ENCODE peak calls at places on chromosomes 1 and 21, in five cellular contexts. M is IMR-90, P is H9, T is mesendoderm, D is H1. K is an unnamed sample. For H3K4me1, the result is how much of the 10 kb centered on the place peaks cover.

GRCh38 chr1:65174585-65174984 is 26.6 kb downstream of the AK4 start:
- DNase-seq in M (peak), D (no peak), T (no peak), P (no peak), K (peak)

GRCh38 chr21:33794586-33794985 is 121.0 kb downstream of the ATP5PO start:
- DNase-seq in M (no peak), P (peak), D (no peak), T (no peak), K (no peak)

GRCh38 chr1:39195166-39196111 is 9.1 kb upstream of the MACF1 start:
- DNase-seq in P (no peak), D (no peak), M (peak), T (no peak), K (peak)

GRCh38 chr1:226685196-226685820 is 53.8 kb downstream of the ITPKB start:
- DNase-seq in P (no peak), T (no peak), M (no peak), D (no peak), K (no peak)

GRCh38 chr1:58968360-58968952 is 184.6 kb upstream of the JUN start:
- DNase-seq in M (peak), T (no peak), D (no peak), P (no peak), K (peak)

GRCh38 chr1:37811027-37811655 is 3.1 kb upstream of the YRDC start:
- DNase-seq in D (peak), T (peak), M (peak), P (peak), K (peak)

GRCh38 chr1:51616903-51617708 is at the start of gene OSBPL9:
- DNase-seq in P (peak), D (peak), M (peak), T (peak), K (peak)

GRCh38 chr1:230123280-230124186 is 56.5 kb downstream of the GALNT2 start:
- DNase-seq in D (no peak), T (no peak), M (peak), P (no peak), K (peak)

GRCh38 chr1:113899101-113899500 is 5.5 kb downstream of the AP4B1 start:
- DNase-seq in T (no peak), D (no peak), M (peak), P (no peak), K (no peak)

GRCh38 chr1:203610061-203610460 is 16.6 kb upstream of the ATP2B4 start:
- DNase-seq in M (no peak), P (no peak), D (no peak), T (no peak), K (no peak)

GRCh38 chr1:117396074-117396473 is 28.8 kb downstream of the MAN1A2 start:
- DNase-seq in P (no peak), D (no peak), M (no peak), T (no peak), K (no peak)

GRCh38 chr1:55955237-55955636 is 624.1 kb downstream of the PLPP3 start:
- DNase-seq in D (no peak), P (no peak), M (peak), T (no peak), K (peak)

GRCh38 chr1:22709891-22710687 is 550 bp upstream of the EPHB2 start:
- DNase-seq in M (peak), P (peak), D (peak), T (peak), K (peak)

GRCh38 chr1:167345386-167345733 is 124.7 kb downstream of the POU2F1 start:
- DNase-seq in T (peak), M (peak), P (no peak), D (no peak), K (peak)

GRCh38 chr1:151032164-151032563 is 4.2 kb upstream of the BNIPL start:
- DNase-seq in D (no peak), T (no peak), M (no peak), P (no peak), K (no peak)

GRCh38 chr1:146036241-146036989 is 14.9 kb upstream of the HJV start:
- DNase-seq in D (no peak), T (no peak), M (no peak), P (no peak), K (no peak)

GRCh38 chr1:110471131-110471530 is 20.2 kb downstream of the PROK1 start:
- DNase-seq in T (no peak), M (no peak), D (no peak), P (no peak), K (no peak)

GRCh38 chr1:18643154-18644012 is 12.7 kb downstream of the PAX7 start:
- DNase-seq in M (no peak), P (peak), D (peak), T (peak), K (no peak)

GRCh38 chr1:200034262-200034557 is 6.7 kb downstream of the NR5A2 start:
- DNase-seq in M (no peak), T (no peak), D (peak), P (peak), K (no peak)

GRCh38 chr1:227729144-227729880 is 5.8 kb downstream of the JMJD4 start:
- DNase-seq in T (peak), P (peak), M (no peak), D (peak), K (no peak)

GRCh38 chr1:241695454-241696171 is 43.5 kb downstream of the WDR64 start:
- DNase-seq in M (peak), P (no peak), D (no peak), T (no peak), K (no peak)

GRCh38 chr1:160375788-160376524 is 9.1 kb downstream of the NHLH1 start:
- DNase-seq in M (no peak), P (peak), D (no peak), T (peak), K (peak)

GRCh38 chr1:40899230-40899870 is 37.2 kb upstream of the CITED4 start:
- DNase-seq in P (peak), T (peak), D (peak), M (no peak), K (no peak)

GRCh38 chr1:234541281-234541975 is 62.4 kb upstream of the TARBP1 start:
- DNase-seq in M (peak), D (no peak), P (no peak), T (no peak), K (peak)

GRCh38 chr1:8687053-8687452 is 130.4 kb downstream of the RERE start:
- DNase-seq in P (no peak), T (no peak), D (no peak), M (peak), K (peak)

GRCh38 chr1:104921552-104921951 is 1171.9 kb downstream of the AMY1C start:
- DNase-seq in D (no peak), P (no peak), M (no peak), T (no peak), K (peak)

GRCh38 chr1:86788300-86789206 is 84.2 kb downstream of the SH3GLB1 start:
- DNase-seq in P (no peak), M (peak), D (peak), T (no peak), K (peak)

GRCh38 chr1:94298861-94299260 is 61.5 kb upstream of the ARHGAP29 start:
- DNase-seq in T (no peak), M (no peak), P (no peak), D (no peak), K (peak)

GRCh38 chr1:56965916-56966697 is at the start of gene C8B:
- DNase-seq in T (no peak), P (no peak), M (no peak), D (no peak), K (no peak)

GRCh38 chr1:54499097-54500029 is 48.7 kb upstream of the ACOT11 start:
- DNase-seq in P (peak), M (peak), D (peak), T (peak), K (peak)

GRCh38 chr1:54502342-54502741 is 45.7 kb upstream of the ACOT11 start:
- DNase-seq in T (no peak), P (no peak), D (no peak), M (no peak), K (no peak)

GRCh38 chr1:54498383-54499096 is 49.5 kb upstream of the ACOT11 start:
- DNase-seq in M (no peak), P (no peak), T (peak), D (no peak), K (peak)

GRCh38 chr1:54501849-54502248 is 46.2 kb upstream of the ACOT11 start:
- DNase-seq in T (no peak), P (no peak), D (no peak), M (no peak), K (no peak)

GRCh38 chr1:54500030-54500389 is 48.0 kb upstream of the ACOT11 start:
- DNase-seq in P (peak), D (no peak), M (no peak), T (no peak), K (no peak)
- H2BK15ac ChIP-seq in P (no peak), D (peak), M (no peak), T (no peak), K (no peak)

DNA sequence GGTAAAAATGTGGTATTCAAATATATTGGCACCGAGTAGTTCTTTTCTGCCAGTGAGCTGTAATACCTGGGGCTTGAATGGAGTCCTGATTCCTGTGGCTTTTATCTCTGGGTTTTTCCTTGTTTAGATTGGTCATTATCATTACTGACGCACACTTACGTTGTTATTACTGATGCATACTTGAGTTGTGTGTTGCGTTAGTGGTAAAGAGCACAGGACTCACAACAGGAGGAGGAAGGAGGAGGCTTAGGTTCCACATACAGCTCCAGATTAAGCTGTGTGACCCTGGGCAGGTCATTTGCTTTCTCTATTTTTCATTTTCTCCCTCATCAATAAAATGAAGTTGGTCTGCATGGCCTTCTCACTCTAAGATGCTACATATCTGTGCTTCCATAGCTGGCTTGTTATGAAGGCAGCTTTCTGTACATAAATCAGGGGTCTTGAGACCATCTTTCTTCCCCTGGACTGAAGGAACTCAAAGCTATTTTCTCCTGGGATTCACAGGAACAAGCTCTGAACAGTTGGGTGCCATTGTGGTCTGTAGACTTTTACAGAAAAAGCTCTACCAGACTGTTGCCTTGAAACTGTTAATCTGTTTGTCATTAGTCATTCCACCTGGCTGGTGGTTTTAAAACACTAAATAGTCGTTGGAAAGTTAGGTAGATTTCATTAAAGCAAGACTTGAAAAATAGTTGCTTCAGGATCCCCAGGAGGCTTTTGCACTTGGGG is 5.6 kb downstream of the ARID1A start:
- DNase-seq in T (no peak), P (no peak), D (no peak), M (peak), K (peak)
- H3K4me1 ChIP-seq in T (under half), P (under half), D (under half), M (under half), K (under half)

GRCh38 chr1:107057197-107058133 is 991 bp downstream of the PRMT6 start:
- DNase-seq in T (peak), D (peak), M (peak), P (peak), K (peak)

GRCh38 chr1:107058245-107059032 is 2.0 kb downstream of the PRMT6 start:
- DNase-seq in T (peak), M (no peak), P (no peak), D (no peak), K (no peak)

GRCh38 chr1:107061886-107062285 is 5.4 kb downstream of the PRMT6 start:
- DNase-seq in M (no peak), P (no peak), D (no peak), T (no peak), K (no peak)

GRCh38 chr1:107051266-107051665 is 5.2 kb upstream of the PRMT6 start:
- DNase-seq in M (no peak), P (no peak), T (no peak), D (no peak), K (no peak)

GRCh38 chr1:107056426-107057196 is at the start of gene PRMT6:
- DNase-seq in M (peak), P (peak), D (peak), T (peak), K (peak)
- H2BK15ac ChIP-seq in M (no peak), P (no peak), D (peak), T (no peak), K (peak)

GRCh38 chr1:6585841-6586240 is 6.0 kb downstream of the ZBTB48 start:
- DNase-seq in M (no peak), D (no peak), T (no peak), P (no peak), K (no peak)
- H3K4me1 ChIP-seq in M (under half), D (under half), T (under half), P (under half), K (under half)

K was measured in mesenchymal stem cell.